ENCODE peak calls at places on chromosomes 3 and 15, in ten cellular contexts. M is NCI-H1092 treated with DMSO at 0.1 percent for 48 hours; I is fibroblast of the aortic adventitia; K is non-pigmented ciliary epithelial cell; X is Panc1; F is HCT116; T is NCI-H2171; D is stimulated activated CD4-positive, alpha-beta T cell treated with anti-CD3 and anti-CD28 coated beads, Interleukin-4, amount 100 ng/mL, for 1 hour; S is COR-L47; L is left ventricle myocardium inferior. B is an unnamed sample.

GRCh38 chr3:186461141-186461540 is 83.0 kb downstream of the CRYGS start:
- DNase-seq in S (no peak), F (no peak), L (no peak), M (no peak), X (no peak), T (no peak), I (peak; percentile 40), K (peak; percentile 45), D (no peak), B (peak; percentile 82)

GRCh38 chr3:100183608-100184125 is 69.4 kb upstream of the FILIP1L start:
- DNase-seq in X (no peak), D (no peak), M (no peak), T (no peak), F (no peak), K (no peak), S (no peak), I (no peak), L (no peak), B (no peak)

GRCh38 chr15:100717596-100717995 is 115.2 kb downstream of the ASB7 start:
- DNase-seq in K (no peak), L (no peak), F (no peak), D (no peak), T (no peak), X (no peak), I (no peak), M (no peak), S (no peak), B (no peak)

GRCh38 chr3:49415931-49416601 is 3.8 kb downstream of the TCTA start:
- DNase-seq in F (no peak), T (no peak), I (no peak), M (no peak), X (no peak), K (no peak), L (no peak), D (peak; percentile 60), S (no peak), B (no peak)

GRCh38 chr3:143476965-143477640 is 357.5 kb downstream of the CHST2 start:
- DNase-seq in K (no peak), D (no peak), X (no peak), F (no peak), S (no peak), M (no peak), I (no peak), T (no peak), L (no peak), B (no peak)

GRCh38 chr3:138078096-138078495 is 37.3 kb downstream of the DZIP1L start:
- DNase-seq in M (no peak), L (no peak), K (no peak), S (no peak), F (peak; percentile 32), I (no peak), T (no peak), D (no peak), X (no peak), B (peak; percentile 72)

GRCh38 chr3:59040902-59041301 is 8.9 kb downstream of the CFAP20DC start:
- DNase-seq in D (no peak), T (no peak), F (no peak), X (no peak), I (peak; percentile 27), L (no peak), S (no peak), K (no peak), M (no peak), B (peak; percentile 79)

GRCh38 chr15:58437531-58438105 is 5.8 kb downstream of the LIPC start:
- DNase-seq in K (no peak), D (no peak), I (no peak), F (no peak), T (no peak), M (no peak), S (no peak), L (no peak), X (no peak), B (no peak)

B was measured in IMR-90.